ENCODE peak calls at places on chromosome 14, in four cellular contexts. Z is stomach, P is psoas muscle, S is upper lobe of right lung. W is an unnamed sample. For H3K4me1 and H3K36me3, the result is how much of the 10 kb centered on the place peaks cover.

GRCh38 chr14:71524321-71524982 is 407.8 kb upstream of the RGS6 start:
- DNase-seq in S (no peak), Z (no peak), P (no peak), W (no peak)

GRCh38 chr14:63677891-63678379 is 36.3 kb upstream of the WDR89 start:
- DNase-seq in Z (no peak), P (no peak), S (no peak), W (no peak)

GRCh38 chr14:34580381-34580780 is 40.9 kb upstream of the EAPP start:
- DNase-seq in Z (peak), S (peak), P (no peak), W (no peak)

GRCh38 chr14:55265197-55265596 is 6.0 kb upstream of the FBXO34 start:
- DNase-seq in P (no peak), Z (no peak), S (no peak), W (no peak)

GRCh38 chr14:62117718-62118164 is 355.5 kb downstream of the SNAPC1 start:
- DNase-seq in S (no peak), P (no peak), Z (no peak), W (no peak)

GRCh38 chr14:51661504-51661903 is 9.8 kb downstream of the FRMD6 start:
- DNase-seq in Z (no peak), P (no peak), S (no peak), W (no peak)

GRCh38 chr14:68286667-68287066 is 467.1 kb downstream of the RAD51B start:
- DNase-seq in Z (no peak), P (no peak), S (no peak), W (no peak)

GRCh38 chr14:102999227-102999895 is 58.0 kb downstream of the CDC42BPB start:
- DNase-seq in S (no peak), Z (no peak), P (peak), W (no peak)

GRCh38 chr14:98634043-98634820 is 637.8 kb downstream of the BCL11B start:
- DNase-seq in P (no peak), S (no peak), Z (no peak), W (no peak)

GRCh38 chr14:77782202-77782601 is 17.7 kb upstream of the ADCK1 start:
- DNase-seq in Z (no peak), S (no peak), P (no peak), W (no peak)

GRCh38 chr14:94164685-94165431 is 9.3 kb upstream of the PPP4R4 start:
- DNase-seq in Z (no peak), P (no peak), S (peak), W (peak)

GRCh38 chr14:59419383-59419782 is 45.8 kb downstream of the GPR135 start:
- DNase-seq in S (no peak), Z (no peak), P (no peak), W (no peak)

GRCh38 chr14:69055125-69055524 is 76.0 kb upstream of the ACTN1 start:
- DNase-seq in P (no peak), S (no peak), Z (no peak), W (no peak)

GRCh38 chr14:21264025-21264801 is 5.0 kb downstream of the HNRNPC start:
- DNase-seq in P (no peak), Z (no peak), S (no peak), W (no peak)

GRCh38 chr14:30874120-30874998 is at the start of gene COCH:
- DNase-seq in S (peak), Z (peak), P (peak), W (peak)

GRCh38 chr14:100303179-100303578 is 3.1 kb downstream of the SLC25A29 start:
- DNase-seq in P (no peak), Z (no peak), S (no peak), W (no peak)

GRCh38 chr14:77026166-77026929 is 2.2 kb downstream of the IRF2BPL start:
- DNase-seq in S (peak), Z (peak), P (peak), W (peak)

GRCh38 chr14:60254176-60254575 is 5.2 kb downstream of the PPM1A start:
- DNase-seq in S (no peak), Z (no peak), P (no peak), W (no peak)

GRCh38 chr14:31189346-31190219 is 18.0 kb downstream of the HECTD1 start:
- DNase-seq in S (no peak), Z (no peak), P (no peak), W (no peak)

GRCh38 chr14:71498151-71498734 is 434.0 kb upstream of the RGS6 start:
- DNase-seq in P (no peak), S (no peak), Z (no peak), W (no peak)

GRCh38 chr14:21385170-21385904 is 1.5 kb upstream of the SUPT16H start:
- DNase-seq in S (no peak), Z (no peak), P (no peak), W (no peak)

GRCh38 chr14:67987596-67987995 is 168.0 kb downstream of the RAD51B start:
- DNase-seq in S (no peak), Z (no peak), P (no peak), W (no peak)

GRCh38 chr14:90621205-90621600 is 195.0 kb downstream of the TTC7B start:
- DNase-seq in P (no peak), S (no peak), Z (no peak), W (no peak)

GRCh38 chr14:30312214-30312613 is 246.7 kb upstream of the G2E3 start:
- DNase-seq in S (no peak), P (no peak), Z (no peak), W (no peak)

GRCh38 chr14:61567838-61568571 is 127.3 kb upstream of the HIF1A start:
- DNase-seq in P (no peak), S (no peak), Z (no peak), W (no peak)

GRCh38 chr14:99612737-99613330 is 8.8 kb upstream of the CCDC85C start:
- DNase-seq in S (no peak), P (no peak), Z (no peak), W (peak)

GRCh38 chr14:58541623-58542022 is 96.1 kb upstream of the DACT1 start:
- DNase-seq in S (no peak), P (no peak), Z (no peak), W (no peak)

GRCh38 chr14:68819260-68819691 is 26.4 kb upstream of the ZFP36L1 start:
- DNase-seq in S (no peak), P (no peak), Z (peak), W (peak)

GRCh38 chr14:26381405-26381804 is 216.4 kb downstream of the NOVA1 start:
- DNase-seq in S (no peak), Z (no peak), P (no peak), W (no peak)

GRCh38 chr14:58517592-58517991 is 90.1 kb downstream of the KIAA0586 start:
- DNase-seq in Z (no peak), P (no peak), S (no peak), W (no peak)

GRCh38 chr14:97846156-97846555 is 1049.0 kb downstream of the VRK1 start:
- DNase-seq in P (no peak), Z (no peak), S (no peak), W (no peak)

GRCh38 chr14:74501135-74501614 is 7.6 kb downstream of the ISCA2 start:
- DNase-seq in P (peak), S (peak), Z (peak), W (no peak)

GRCh38 chr14:61107148-61107641 is 126.2 kb downstream of the SLC38A6 start:
- DNase-seq in Z (no peak), S (no peak), P (peak), W (no peak)

GRCh38 chr14:105437723-105438500 is 18.3 kb downstream of the MTA1 start:
- DNase-seq in S (no peak), P (no peak), Z (no peak), W (peak)

GRCh38 chr14:105439179-105439578 is 19.6 kb downstream of the MTA1 start:
- DNase-seq in S (no peak), P (no peak), Z (no peak), W (no peak)

GRCh38 chr14:105440554-105440900 is 20.9 kb downstream of the MTA1 start:
- DNase-seq in Z (no peak), P (no peak), S (no peak), W (peak)

GRCh38 chr14:105440992-105441391 is 21.4 kb downstream of the MTA1 start:
- DNase-seq in Z (no peak), S (no peak), P (no peak), W (peak)

GRCh38 chr14:105439710-105440553 is 20.3 kb downstream of the MTA1 start:
- DNase-seq in P (peak), S (no peak), Z (no peak), W (peak)
- TF ChIP-seq CTCF in P (peak), S (peak), Z (no peak), W (no peak)

GRCh38 chr14:32368107-32368506 is 39.0 kb downstream of the AKAP6 start:
- DNase-seq in P (no peak), Z (no peak), S (no peak), W (no peak)
- H3K4me1 ChIP-seq in P (under half), Z (under half), S (under half), W (under half)

GRCh38 chr14:88504602-88505001 is 50.2 kb downstream of the PTPN21 start:
- DNase-seq in S (no peak), P (no peak), Z (no peak), W (no peak)

GRCh38 chr14:88505621-88506020 is 49.2 kb downstream of the PTPN21 start:
- DNase-seq in Z (no peak), S (no peak), P (no peak), W (no peak)

GRCh38 chr14:88500611-88501010 is 54.2 kb downstream of the PTPN21 start:
- DNase-seq in S (no peak), P (no peak), Z (no peak), W (no peak)

GRCh38 chr14:88503754-88504406 is 50.9 kb downstream of the PTPN21 start:
- DNase-seq in Z (no peak), S (no peak), P (no peak), W (no peak)

GRCh38 chr14:88502740-88503139 is 52.1 kb downstream of the PTPN21 start:
- DNase-seq in P (no peak), S (no peak), Z (no peak), W (no peak)
- H3K36me3 ChIP-seq in P (under half), S (half or more), Z (under half), W (under half)

GRCh38 chr14:96058606-96059200 is 19.5 kb downstream of the C14orf132 start:
- DNase-seq in P (no peak), S (no peak), Z (peak), W (no peak)

GRCh38 chr14:96055065-96055752 is 16.0 kb downstream of the C14orf132 start:
- DNase-seq in S (no peak), P (no peak), Z (peak), W (no peak)

GRCh38 chr14:96057738-96058137 is 18.6 kb downstream of the C14orf132 start:
- DNase-seq in S (no peak), Z (peak), P (no peak), W (no peak)

GRCh38 chr14:96055753-96056508 is 16.8 kb downstream of the C14orf132 start:
- DNase-seq in S (no peak), Z (peak), P (no peak), W (no peak)

DNA sequence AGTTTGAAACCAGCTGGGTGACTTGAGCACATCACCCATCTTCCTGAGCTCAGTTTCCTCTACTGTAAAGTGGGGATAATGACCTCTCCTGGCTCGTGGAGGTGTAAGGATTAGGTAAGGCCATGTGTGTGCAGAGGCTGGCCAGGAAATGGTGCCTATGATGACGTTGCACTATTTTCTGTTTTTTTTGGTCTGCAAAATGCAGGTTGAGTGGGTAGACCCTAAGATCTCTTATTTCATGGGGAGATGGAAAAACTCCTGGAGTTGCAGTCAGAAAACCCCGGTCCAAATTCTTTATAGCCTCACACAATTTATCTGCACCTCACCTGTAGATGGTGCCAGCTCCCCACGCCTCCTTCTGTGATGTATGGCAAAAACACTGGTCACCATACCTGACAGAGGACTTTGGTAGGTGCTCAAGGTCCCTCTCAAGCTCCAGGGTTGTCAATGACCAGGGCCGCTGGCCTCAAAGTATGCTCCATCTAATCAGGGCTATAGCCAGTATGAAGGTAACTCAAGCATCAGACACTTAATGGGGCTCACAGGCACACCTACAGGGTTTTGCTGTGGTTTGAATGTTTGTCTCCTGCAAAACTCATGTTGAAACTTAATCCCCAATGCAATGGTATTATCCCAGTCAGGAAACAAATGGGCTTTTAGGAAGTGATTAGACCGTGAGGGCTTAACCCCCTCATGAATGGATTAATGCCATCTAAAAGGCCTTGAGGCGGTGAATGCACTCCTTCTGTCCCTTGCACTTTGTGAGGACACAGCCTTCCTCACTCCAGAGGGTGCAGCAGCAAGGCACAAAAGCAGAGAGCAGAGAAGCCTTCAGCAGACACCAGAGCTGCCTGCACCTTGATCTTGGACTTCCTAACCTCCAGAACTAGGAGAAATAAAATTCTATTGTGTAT is 17.6 kb downstream of the C14orf132 start:
- DNase-seq in Z (peak), P (no peak), S (no peak), W (no peak)
- TF ChIP-seq CTCF in Z (no peak), P (no peak), S (no peak), W (no peak)

GRCh38 chr14:22982013-22982476 is 306 bp downstream of the AJUBA start:
- DNase-seq in S (no peak), P (no peak), Z (no peak), W (peak)
- H3K4me1 ChIP-seq in S (under half), P (under half), Z (half or more), W (under half)

GRCh38 chr14:105600939-105601359 is 74.6 kb downstream of the TMEM121 start:
- DNase-seq in P (no peak), S (no peak), Z (no peak), W (peak)
- H3K36me3 ChIP-seq in P (under half), S (under half), Z (under half), W (under half)

GRCh38 chr14:32513571-32514009 is 184.5 kb downstream of the AKAP6 start:
- DNase-seq in P (no peak), S (no peak), Z (no peak), W (no peak)
- TF ChIP-seq CTCF in P (peak), S (peak), Z (no peak), W (peak)

DNA sequence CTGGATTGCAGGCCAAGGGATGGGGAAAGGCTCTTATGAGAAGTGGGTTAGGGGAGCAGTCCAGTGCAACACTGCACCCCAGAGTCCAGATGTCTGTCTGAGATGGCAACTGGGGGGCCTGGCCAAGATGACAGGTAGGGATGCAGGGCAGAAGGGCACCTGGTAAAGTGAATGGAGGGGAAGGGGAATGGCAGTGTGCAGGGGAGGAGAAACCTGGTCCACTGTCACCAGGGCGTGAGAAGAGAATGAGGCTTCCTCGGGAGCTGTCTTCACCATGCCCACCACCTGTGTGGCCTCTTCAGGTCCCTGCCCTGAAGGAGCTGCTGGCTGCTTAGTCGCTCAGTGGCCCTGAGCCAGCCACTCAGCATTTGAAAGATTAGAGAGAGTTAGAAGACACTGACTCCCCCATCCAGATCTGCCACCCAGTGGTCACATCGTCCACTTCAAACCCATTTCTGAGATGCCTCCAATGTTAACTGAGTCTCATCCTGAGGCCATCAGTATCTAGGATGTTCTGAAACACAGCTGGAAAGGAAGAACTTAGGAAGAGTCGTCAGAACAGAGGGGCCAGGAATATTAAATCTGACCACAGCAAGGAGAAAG is 57.3 kb downstream of the PLEKHG3 start:
- DNase-seq in Z (no peak), P (peak), S (no peak), W (no peak)
- H3K4me1 ChIP-seq in Z (half or more), P (under half), S (under half), W (under half)

DNA sequence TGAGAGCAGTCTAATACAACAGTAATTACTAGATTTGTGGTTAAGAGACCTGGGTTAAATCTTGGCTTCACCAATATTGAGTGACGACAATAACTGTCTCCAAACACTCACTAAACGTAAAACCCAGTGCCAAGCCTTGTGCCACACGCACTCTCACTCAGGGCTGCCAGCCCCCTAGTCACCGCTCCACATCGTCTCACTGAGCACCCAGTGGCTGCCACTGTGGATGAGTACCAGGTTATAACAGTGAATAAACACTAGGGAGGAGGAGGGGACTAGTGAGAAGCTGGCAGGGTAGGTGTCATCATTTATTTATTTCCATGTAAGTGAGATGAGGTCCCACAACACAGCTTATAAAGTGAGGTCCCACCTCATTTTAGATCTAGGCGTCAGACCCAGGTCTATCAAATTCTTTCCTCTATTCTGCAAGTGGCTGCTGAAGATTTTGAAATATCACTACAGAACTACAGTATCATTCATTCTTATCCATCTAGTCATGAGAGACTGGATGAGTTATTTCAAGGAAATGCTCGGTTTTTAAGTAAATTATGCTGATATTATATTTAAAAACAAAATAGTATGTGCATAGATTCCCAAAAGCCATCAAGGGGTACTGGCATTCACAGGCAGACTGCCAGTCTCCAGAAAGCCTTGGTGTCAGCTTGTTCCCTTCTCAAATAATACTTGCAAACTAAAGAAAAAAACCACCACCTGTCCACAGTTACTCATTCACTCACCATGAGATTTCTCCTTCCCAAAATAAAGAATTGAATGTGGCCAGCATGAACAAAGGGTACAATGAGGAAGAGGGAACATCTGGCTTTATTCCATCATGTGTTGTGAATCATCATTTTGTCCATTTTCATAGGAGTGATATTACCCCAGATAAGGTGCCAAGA is 84.0 kb downstream of the PTPN21 start:
- DNase-seq in P (no peak), S (no peak), Z (no peak), W (no peak)
- H3K36me3 ChIP-seq in P (under half), S (half or more), Z (under half), W (under half)